ENCODE peak calls at places on chromosomes 3 and 15, in eight cellular contexts. A is naive thymus-derived CD4-positive, alpha-beta T cell; G is NCI-H1105 treated with DMSO at 0.1 percent for 48 hours; N is ecto neural progenitor cell; T is AG20443; S is heart left ventricle; I is transverse colon; R is endothelial cell. W is an unnamed sample.

GRCh38 chr15:57835119-57835518 is 128.6 kb downstream of the POLR2M start:
- DNase-seq in A (no peak), G (no peak), N (no peak), T (no peak), S (no peak), I (no peak), R (no peak), W (no peak)

GRCh38 chr3:9135930-9136525 is 113.4 kb downstream of the SRGAP3 start:
- DNase-seq in A (no peak), G (no peak), N (peak; percentile 92), T (peak; percentile 41), S (no peak), I (no peak), R (peak; percentile 20), W (no peak)

GRCh38 chr3:45325676-45326075 is 62.7 kb upstream of the LARS2 start:
- DNase-seq in A (no peak), G (no peak), N (no peak), T (no peak), S (no peak), I (no peak), R (no peak), W (no peak)

GRCh38 chr3:55075846-55076245 is 148.0 kb upstream of the LRTM1 start:
- DNase-seq in A (no peak), G (no peak), N (no peak), T (no peak), S (no peak), I (no peak), R (no peak), W (no peak)

GRCh38 chr15:23877502-23878412 is 190.7 kb upstream of the NDN start:
- DNase-seq in A (no peak), G (peak; percentile 61), N (peak; percentile 77), T (peak; percentile 27), S (peak; percentile 23), I (peak; percentile 59), R (peak; percentile 70), W (no peak)

GRCh38 chr3:43489918-43490317 is 131.9 kb downstream of the ANO10 start:
- DNase-seq in A (no peak), G (no peak), N (no peak), T (no peak), S (no peak), I (no peak), R (no peak), W (no peak)

GRCh38 chr3:8619548-8619947 is 25.1 kb downstream of the SSUH2 start:
- DNase-seq in A (no peak), G (no peak), N (no peak), T (no peak), S (no peak), I (no peak), R (no peak), W (no peak)

GRCh38 chr3:110625126-110625798 is 446.4 kb upstream of the NECTIN3 start:
- DNase-seq in A (no peak), G (no peak), N (no peak), T (no peak), S (no peak), I (no peak), R (no peak), W (no peak)

GRCh38 chr15:101448336-101448735 is 41.2 kb downstream of the PCSK6 start:
- DNase-seq in A (no peak), G (no peak), N (no peak), T (no peak), S (no peak), I (no peak), R (no peak), W (no peak)

GRCh38 chr3:112013058-112013783 is 14.5 kb downstream of the TAGLN3 start:
- DNase-seq in A (peak; percentile 57), G (no peak), N (peak; percentile 74), T (peak; percentile 81), S (peak; percentile 63), I (peak; percentile 46), R (peak; percentile 49), W (peak; percentile 72)

GRCh38 chr15:51848811-51849210 is 19.4 kb downstream of the TMOD3 start:
- DNase-seq in A (no peak), G (no peak), N (no peak), T (no peak), S (no peak), I (no peak), R (no peak), W (no peak)

GRCh38 chr15:101296418-101297405 is 1.7 kb upstream of the SNRPA1 start:
- DNase-seq in A (no peak), G (no peak), N (no peak), T (no peak), S (no peak), I (no peak), R (no peak), W (no peak)

GRCh38 chr3:168086541-168087260 is 9.0 kb downstream of the GOLIM4 start:
- DNase-seq in A (no peak), G (no peak), N (no peak), T (no peak), S (no peak), I (no peak), R (no peak), W (no peak)

GRCh38 chr15:74821091-74821789 is 5.2 kb upstream of the CPLX3 start:
- DNase-seq in A (no peak), G (no peak), N (peak; percentile 70), T (no peak), S (no peak), I (no peak), R (no peak), W (no peak)

GRCh38 chr3:25563601-25564000 is 101.1 kb downstream of the TOP2B start:
- DNase-seq in A (no peak), G (no peak), N (no peak), T (no peak), S (no peak), I (no peak), R (no peak), W (no peak)

GRCh38 chr3:195582947-195583346 is 793 bp downstream of the APOD start:
- DNase-seq in A (no peak), G (no peak), N (no peak), T (no peak), S (no peak), I (no peak), R (no peak), W (no peak)

GRCh38 chr3:47577583-47578118 is 1.0 kb downstream of the CSPG5 start:
- DNase-seq in A (no peak), G (no peak), N (peak; percentile 63), T (peak; percentile 52), S (no peak), I (peak; percentile 10), R (peak; percentile 15), W (peak; percentile 53)

GRCh38 chr3:175879417-175879816 is 1020.3 kb downstream of the NAALADL2 start:
- DNase-seq in A (no peak), G (no peak), N (no peak), T (no peak), S (no peak), I (no peak), R (no peak), W (no peak)

GRCh38 chr3:116863842-116864626 is 154.5 kb downstream of the TUSC7 start:
- DNase-seq in A (no peak), G (peak; percentile 91), N (peak; percentile 57), T (peak; percentile 28), S (no peak), I (no peak), R (peak; percentile 25), W (no peak)

GRCh38 chr3:24793896-24794295 is 299.2 kb upstream of the THRB start:
- DNase-seq in A (no peak), G (peak; percentile 57), N (no peak), T (no peak), S (no peak), I (no peak), R (no peak), W (no peak)

GRCh38 chr3:53709856-53710674 is 136.2 kb downstream of the CHDH start:
- DNase-seq in A (peak; percentile 47), G (peak; percentile 46), N (peak; percentile 86), T (peak; percentile 89), S (peak; percentile 53), I (peak; percentile 60), R (peak; percentile 85), W (peak; percentile 85)

GRCh38 chr3:128068156-128068620 is 16.0 kb downstream of the SEC61A1 start:
- DNase-seq in A (peak; percentile 42), G (peak; percentile 34), N (peak; percentile 50), T (peak; percentile 47), S (no peak), I (no peak), R (peak; percentile 67), W (no peak)

GRCh38 chr3:15860014-15860934 is 62.5 kb upstream of the ANKRD28 start:
- DNase-seq in A (peak; percentile 10), G (peak; percentile 67), N (peak; percentile 85), T (peak; percentile 66), S (no peak), I (peak; percentile 46), R (peak; percentile 34), W (peak; percentile 61)

GRCh38 chr15:63079938-63080626 is 37.5 kb downstream of the TPM1 start:
- DNase-seq in A (no peak), G (no peak), N (no peak), T (peak; percentile 68), S (no peak), I (no peak), R (no peak), W (no peak)

GRCh38 chr3:168843481-168843880 is 747.8 kb upstream of the GOLIM4 start:
- DNase-seq in A (no peak), G (no peak), N (no peak), T (no peak), S (no peak), I (no peak), R (no peak), W (no peak)

GRCh38 chr3:13332158-13332557 is 88.0 kb downstream of the NUP210 start:
- DNase-seq in A (no peak), G (no peak), N (no peak), T (no peak), S (no peak), I (peak; percentile 63), R (no peak), W (no peak)

GRCh38 chr3:31361391-31362273 is 171.1 kb upstream of the STT3B start:
- DNase-seq in A (no peak), G (no peak), N (no peak), T (peak; percentile 70), S (no peak), I (no peak), R (no peak), W (no peak)

GRCh38 chr15:101251830-101252820 is at the start of gene CHSY1:
- DNase-seq in A (peak; percentile 81), G (peak; percentile 88), N (peak; percentile 87), T (peak; percentile 91), S (peak; percentile 96), I (peak; percentile 93), R (peak; percentile 81), W (peak; percentile 98)

GRCh38 chr3:34387831-34388564 is 589.6 kb downstream of the PDCD6IP start:
- DNase-seq in A (no peak), G (no peak), N (no peak), T (no peak), S (no peak), I (no peak), R (no peak), W (no peak)

GRCh38 chr15:33064878-33065277 is 129.6 kb downstream of the FMN1 start:
- DNase-seq in A (no peak), G (no peak), N (no peak), T (peak; percentile 60), S (no peak), I (no peak), R (no peak), W (no peak)

GRCh38 chr3:126134219-126134975 is 46.0 kb downstream of the ALDH1L1 start:
- DNase-seq in A (peak; percentile 42), G (peak; percentile 64), N (peak; percentile 85), T (peak; percentile 83), S (peak; percentile 58), I (peak; percentile 65), R (peak; percentile 77), W (peak; percentile 68)

GRCh38 chr3:10205461-10206165 is 40.9 kb downstream of the IRAK2 start:
- DNase-seq in A (no peak), G (no peak), N (no peak), T (peak; percentile 90), S (no peak), I (no peak), R (no peak), W (peak; percentile 93)

GRCh38 chr3:108329508-108329907 is 33.2 kb downstream of the HHLA2 start:
- DNase-seq in A (no peak), G (no peak), N (no peak), T (no peak), S (no peak), I (no peak), R (no peak), W (no peak)

GRCh38 chr15:69559440-69560215 is 107.0 kb downstream of the RPLP1 start:
- DNase-seq in A (no peak), G (no peak), N (no peak), T (peak; percentile 48), S (no peak), I (no peak), R (no peak), W (no peak)

W was measured in aorta.